ENCODE peak calls at places on chromosomes 11 and 22, in six cellular contexts. One of them, this sample, is unnamed.

GRCh38 chr11:2698386-2699184 is 1.2 kb downstream of the KCNQ1OT1 start:
- DNase-seq in endothelial cell: no peak
- DNase-seq in osteoblast: peak; percentile 82
- DNase-seq in WTC11: peak; percentile 9
- DNase-seq in prostate gland: no peak
- DNase-seq in foreskin fibroblast: no peak
- DNase-seq in this sample: no peak

GRCh38 chr22:26610983-26611382 is 6.8 kb downstream of the CRYBB1 start:
- DNase-seq in WTC11: no peak
- DNase-seq in endothelial cell: no peak
- DNase-seq in osteoblast: peak; percentile 82
- DNase-seq in prostate gland: no peak
- DNase-seq in foreskin fibroblast: peak; percentile 21
- DNase-seq in this sample: no peak

GRCh38 chr11:92451081-92451480 is 226.5 kb downstream of the FAT3 start:
- DNase-seq in prostate gland: no peak
- DNase-seq in WTC11: no peak
- DNase-seq in osteoblast: no peak
- DNase-seq in endothelial cell: no peak
- DNase-seq in foreskin fibroblast: no peak
- DNase-seq in this sample: no peak

GRCh38 chr22:40153186-40153585 is 24.5 kb upstream of the TNRC6B start:
- DNase-seq in osteoblast: no peak
- DNase-seq in foreskin fibroblast: no peak
- DNase-seq in prostate gland: no peak
- DNase-seq in WTC11: no peak
- DNase-seq in endothelial cell: no peak
- DNase-seq in this sample: peak; percentile 10

GRCh38 chr11:65498042-65498726 is 661 bp upstream of the MALAT1 start:
- DNase-seq in osteoblast: peak; percentile 44
- DNase-seq in WTC11: no peak
- DNase-seq in prostate gland: no peak
- DNase-seq in endothelial cell: no peak
- DNase-seq in foreskin fibroblast: peak; percentile 40
- DNase-seq in this sample: no peak

GRCh38 chr11:7321708-7322448 is 70.2 kb downstream of the SYT9 start:
- DNase-seq in prostate gland: no peak
- DNase-seq in foreskin fibroblast: no peak
- DNase-seq in WTC11: no peak
- DNase-seq in endothelial cell: no peak
- DNase-seq in osteoblast: no peak
- DNase-seq in this sample: no peak

GRCh38 chr11:93063101-93063500 is 93.7 kb downstream of the MTNR1B start:
- DNase-seq in WTC11: no peak
- DNase-seq in prostate gland: no peak
- DNase-seq in foreskin fibroblast: no peak
- DNase-seq in osteoblast: no peak
- DNase-seq in endothelial cell: no peak
- DNase-seq in this sample: no peak

GRCh38 chr11:58493676-58494075 is 14.2 kb downstream of the OR5B21 start:
- DNase-seq in WTC11: no peak
- DNase-seq in osteoblast: peak; percentile 82
- DNase-seq in endothelial cell: no peak
- DNase-seq in foreskin fibroblast: no peak
- DNase-seq in prostate gland: no peak
- DNase-seq in this sample: no peak

GRCh38 chr11:117828641-117829368 is 4.3 kb upstream of the FXYD2 start:
- DNase-seq in WTC11: no peak
- DNase-seq in osteoblast: peak; percentile 91
- DNase-seq in foreskin fibroblast: no peak
- DNase-seq in endothelial cell: no peak
- DNase-seq in prostate gland: no peak
- DNase-seq in this sample: no peak

GRCh38 chr11:75421902-75422247 is 11.1 kb downstream of the KLHL35 start:
- DNase-seq in prostate gland: no peak
- DNase-seq in osteoblast: peak; percentile 91
- DNase-seq in WTC11: no peak
- DNase-seq in foreskin fibroblast: no peak
- DNase-seq in endothelial cell: no peak
- DNase-seq in this sample: no peak

GRCh38 chr11:120179071-120179672 is 31.7 kb upstream of the OAF start:
- DNase-seq in osteoblast: no peak
- DNase-seq in WTC11: no peak
- DNase-seq in prostate gland: no peak
- DNase-seq in endothelial cell: no peak
- DNase-seq in foreskin fibroblast: no peak
- DNase-seq in this sample: no peak

GRCh38 chr11:100932474-100933100 is 197.0 kb downstream of the PGR start:
- DNase-seq in endothelial cell: no peak
- DNase-seq in prostate gland: no peak
- DNase-seq in foreskin fibroblast: no peak
- DNase-seq in WTC11: no peak
- DNase-seq in osteoblast: no peak
- DNase-seq in this sample: no peak

GRCh38 chr22:17318817-17319216 is 50.4 kb upstream of the CECR2 start:
- DNase-seq in endothelial cell: no peak
- DNase-seq in prostate gland: no peak
- DNase-seq in osteoblast: no peak
- DNase-seq in WTC11: no peak
- DNase-seq in foreskin fibroblast: no peak
- DNase-seq in this sample: no peak

GRCh38 chr22:40323681-40324083 is 22.6 kb upstream of the ADSL start:
- DNase-seq in foreskin fibroblast: no peak
- DNase-seq in prostate gland: no peak
- DNase-seq in osteoblast: peak; percentile 45
- DNase-seq in WTC11: no peak
- DNase-seq in endothelial cell: no peak
- DNase-seq in this sample: no peak

GRCh38 chr22:27206001-27206746 is 548.8 kb downstream of the MIAT start:
- DNase-seq in endothelial cell: no peak
- DNase-seq in osteoblast: no peak
- DNase-seq in prostate gland: no peak
- DNase-seq in WTC11: no peak
- DNase-seq in foreskin fibroblast: no peak
- DNase-seq in this sample: no peak

GRCh38 chr11:72735495-72736027 is 16.6 kb downstream of the ARAP1 start:
- DNase-seq in prostate gland: no peak
- DNase-seq in WTC11: no peak
- DNase-seq in endothelial cell: peak; percentile 24
- DNase-seq in osteoblast: peak; percentile 83
- DNase-seq in foreskin fibroblast: peak; percentile 77
- DNase-seq in this sample: no peak

GRCh38 chr11:64382586-64382985 is 23.6 kb downstream of the RPS6KA4 start:
- DNase-seq in WTC11: no peak
- DNase-seq in osteoblast: no peak
- DNase-seq in foreskin fibroblast: no peak
- DNase-seq in endothelial cell: no peak
- DNase-seq in prostate gland: no peak
- DNase-seq in this sample: no peak

GRCh38 chr11:92440701-92441338 is 216.2 kb downstream of the FAT3 start:
- DNase-seq in prostate gland: no peak
- DNase-seq in foreskin fibroblast: no peak
- DNase-seq in WTC11: no peak
- DNase-seq in endothelial cell: no peak
- DNase-seq in osteoblast: no peak
- DNase-seq in this sample: no peak

GRCh38 chr11:88340366-88340930 is 2.9 kb upstream of the CTSC start:
- DNase-seq in prostate gland: no peak
- DNase-seq in endothelial cell: no peak
- DNase-seq in foreskin fibroblast: no peak
- DNase-seq in osteoblast: no peak
- DNase-seq in WTC11: no peak
- DNase-seq in this sample: no peak

GRCh38 chr11:88341852-88342251 is 4.3 kb upstream of the CTSC start:
- DNase-seq in prostate gland: no peak
- DNase-seq in endothelial cell: no peak
- DNase-seq in WTC11: peak; percentile 76
- DNase-seq in osteoblast: no peak
- DNase-seq in foreskin fibroblast: no peak
- DNase-seq in this sample: no peak

GRCh38 chr11:88338223-88338661 is 706 bp upstream of the CTSC start:
- DNase-seq in prostate gland: no peak
- DNase-seq in osteoblast: no peak
- DNase-seq in endothelial cell: no peak
- DNase-seq in foreskin fibroblast: peak; percentile 74
- DNase-seq in WTC11: no peak
- DNase-seq in this sample: no peak

GRCh38 chr11:88335284-88335683 is 2.3 kb downstream of the CTSC start:
- DNase-seq in WTC11: no peak
- DNase-seq in osteoblast: no peak
- DNase-seq in prostate gland: no peak
- DNase-seq in foreskin fibroblast: no peak
- DNase-seq in endothelial cell: no peak
- DNase-seq in this sample: no peak

GRCh38 chr11:88337342-88338222 is at the start of gene CTSC:
- DNase-seq in osteoblast: peak; percentile 94
- DNase-seq in prostate gland: peak; percentile 83
- DNase-seq in endothelial cell: peak; percentile 93
- DNase-seq in WTC11: peak; percentile 93
- DNase-seq in foreskin fibroblast: peak; percentile 87
- DNase-seq in this sample: peak; percentile 87
- TF ChIP-seq CTCF in osteoblast: no peak
- TF ChIP-seq CTCF in prostate gland: no peak
- TF ChIP-seq CTCF in endothelial cell: no peak
- TF ChIP-seq CTCF in WTC11: no peak
- TF ChIP-seq CTCF in foreskin fibroblast: no peak
- TF ChIP-seq CTCF in this sample: no peak

GRCh38 chr11:62601364-62602140 is at the start of gene MTA2:
- DNase-seq in endothelial cell: peak; percentile 100
- DNase-seq in foreskin fibroblast: peak; percentile 96
- DNase-seq in prostate gland: peak; percentile 97
- DNase-seq in WTC11: peak; percentile 99
- DNase-seq in osteoblast: peak; percentile 99
- DNase-seq in this sample: peak; percentile 100

GRCh38 chr11:62601114-62601363 is 626 bp downstream of the MTA2 start:
- DNase-seq in osteoblast: peak; percentile 89
- DNase-seq in WTC11: no peak
- DNase-seq in endothelial cell: no peak
- DNase-seq in prostate gland: no peak
- DNase-seq in foreskin fibroblast: no peak
- DNase-seq in this sample: no peak

GRCh38 chr11:62603771-62604170 is 2.1 kb upstream of the MTA2 start:
- DNase-seq in prostate gland: no peak
- DNase-seq in osteoblast: peak; percentile 68
- DNase-seq in foreskin fibroblast: no peak
- DNase-seq in WTC11: no peak
- DNase-seq in endothelial cell: no peak
- DNase-seq in this sample: no peak

GRCh38 chr11:62603072-62603408 is 1.4 kb upstream of the MTA2 start:
- DNase-seq in prostate gland: no peak
- DNase-seq in foreskin fibroblast: no peak
- DNase-seq in WTC11: no peak
- DNase-seq in endothelial cell: no peak
- DNase-seq in osteoblast: no peak
- DNase-seq in this sample: no peak

GRCh38 chr11:62602141-62603071 is 741 bp upstream of the MTA2 start:
- DNase-seq in prostate gland: peak; percentile 61
- DNase-seq in foreskin fibroblast: peak; percentile 72
- DNase-seq in osteoblast: peak; percentile 96
- DNase-seq in WTC11: peak; percentile 77
- DNase-seq in endothelial cell: peak; percentile 47
- DNase-seq in this sample: no peak
- TF ChIP-seq CTCF in prostate gland: peak; percentile 35
- TF ChIP-seq CTCF in foreskin fibroblast: no peak
- TF ChIP-seq CTCF in osteoblast: no peak
- TF ChIP-seq CTCF in WTC11: no peak
- TF ChIP-seq CTCF in endothelial cell: no peak
- TF ChIP-seq CTCF in this sample: no peak

GRCh38 chr11:83938148-83938547 is 652.0 kb upstream of the CCDC90B start:
- DNase-seq in endothelial cell: no peak
- DNase-seq in osteoblast: no peak
- DNase-seq in WTC11: no peak
- DNase-seq in foreskin fibroblast: no peak
- DNase-seq in prostate gland: no peak
- DNase-seq in this sample: no peak
- TF ChIP-seq CTCF in endothelial cell: no peak
- TF ChIP-seq CTCF in osteoblast: no peak
- TF ChIP-seq CTCF in WTC11: no peak
- TF ChIP-seq CTCF in foreskin fibroblast: no peak
- TF ChIP-seq CTCF in prostate gland: no peak
- TF ChIP-seq CTCF in this sample: no peak

DNA sequence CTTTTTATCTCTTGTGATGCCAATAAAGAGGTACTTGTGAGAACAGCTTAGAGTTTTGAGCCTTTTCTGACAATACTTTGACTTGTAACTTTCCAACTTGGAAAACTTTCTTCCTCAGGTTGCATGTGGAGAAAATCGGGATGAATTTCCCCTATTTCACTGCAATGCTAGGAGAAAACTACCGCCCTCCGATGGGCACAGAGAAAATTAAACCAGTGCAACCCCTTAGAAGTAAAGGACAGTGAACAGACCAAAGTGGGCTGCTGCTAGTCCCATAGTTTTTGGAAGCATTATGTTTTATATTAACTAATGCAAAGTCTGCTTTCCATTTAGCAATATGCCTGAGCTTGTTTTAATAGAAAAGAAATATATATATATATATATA is 195.5 kb upstream of the RAG2 start:
- DNase-seq in endothelial cell: peak; percentile 5
- DNase-seq in foreskin fibroblast: no peak
- DNase-seq in WTC11: no peak
- DNase-seq in osteoblast: no peak
- DNase-seq in prostate gland: no peak
- DNase-seq in this sample: no peak
- TF ChIP-seq CTCF in endothelial cell: no peak
- TF ChIP-seq CTCF in foreskin fibroblast: no peak
- TF ChIP-seq CTCF in WTC11: no peak
- TF ChIP-seq CTCF in osteoblast: no peak
- TF ChIP-seq CTCF in prostate gland: no peak
- TF ChIP-seq CTCF in this sample: no peak

GRCh38 chr11:34659096-34659733 is 38.3 kb downstream of the EHF start:
- DNase-seq in WTC11: no peak
- DNase-seq in foreskin fibroblast: no peak
- DNase-seq in endothelial cell: no peak
- DNase-seq in osteoblast: no peak
- DNase-seq in prostate gland: no peak
- DNase-seq in this sample: no peak
- TF ChIP-seq CTCF in WTC11: no peak
- TF ChIP-seq CTCF in foreskin fibroblast: no peak
- TF ChIP-seq CTCF in endothelial cell: no peak
- TF ChIP-seq CTCF in osteoblast: no peak
- TF ChIP-seq CTCF in prostate gland: no peak
- TF ChIP-seq CTCF in this sample: no peak

GRCh38 chr11:124934862-124935547 is 842 bp downstream of the HEPACAM start:
- DNase-seq in endothelial cell: no peak
- DNase-seq in osteoblast: no peak
- DNase-seq in prostate gland: no peak
- DNase-seq in WTC11: no peak
- DNase-seq in foreskin fibroblast: peak; percentile 90
- DNase-seq in this sample: no peak
- TF ChIP-seq CTCF in endothelial cell: no peak
- TF ChIP-seq CTCF in osteoblast: peak; percentile 10
- TF ChIP-seq CTCF in prostate gland: no peak
- TF ChIP-seq CTCF in WTC11: no peak
- TF ChIP-seq CTCF in foreskin fibroblast: peak; percentile 6
- TF ChIP-seq CTCF in this sample: peak; percentile 17